ENCODE peak calls at places on chromosomes 2 and 18, in ten cellular contexts. One of them, this sample, is unnamed.

GRCh38 chr2:74499940-74500577 is 656 bp upstream of the LBX2 start:
- DNase-seq in neural progenitor cell: no peak
- DNase-seq in stimulated activated CD4-positive, alpha-beta T cell treated with anti-CD3 and anti-CD28 coated beads, Interleukin-4, amount 100 ng/mL, for 24 hours: no peak
- DNase-seq in occipital lobe: no peak
- DNase-seq in fibroblast of lung: no peak
- DNase-seq in H1: no peak
- DNase-seq in astrocyte of the spinal cord: no peak
- DNase-seq in effector memory CD8-positive, alpha-beta T cell: no peak
- DNase-seq in activated naive CD8-positive, alpha-beta T cell treated with anti-CD3 and anti-CD28 coated beads, Interleukin-2, amount 50 U/mL, for 24 hours: no peak
- DNase-seq in A549: no peak
- DNase-seq in this sample: no peak

GRCh38 chr2:120013569-120014223 is 819 bp downstream of the EPB41L5 start:
- DNase-seq in A549: no peak
- DNase-seq in H1: no peak
- DNase-seq in occipital lobe: no peak
- DNase-seq in activated naive CD8-positive, alpha-beta T cell treated with anti-CD3 and anti-CD28 coated beads, Interleukin-2, amount 50 U/mL, for 24 hours: peak
- DNase-seq in astrocyte of the spinal cord: no peak
- DNase-seq in neural progenitor cell: no peak
- DNase-seq in effector memory CD8-positive, alpha-beta T cell: no peak
- DNase-seq in stimulated activated CD4-positive, alpha-beta T cell treated with anti-CD3 and anti-CD28 coated beads, Interleukin-4, amount 100 ng/mL, for 24 hours: no peak
- DNase-seq in fibroblast of lung: peak
- DNase-seq in this sample: peak

GRCh38 chr18:76265375-76266225 is 229.4 kb downstream of the ZNF516 start:
- DNase-seq in astrocyte of the spinal cord: peak
- DNase-seq in fibroblast of lung: no peak
- DNase-seq in A549: no peak
- DNase-seq in H1: no peak
- DNase-seq in stimulated activated CD4-positive, alpha-beta T cell treated with anti-CD3 and anti-CD28 coated beads, Interleukin-4, amount 100 ng/mL, for 24 hours: no peak
- DNase-seq in neural progenitor cell: no peak
- DNase-seq in effector memory CD8-positive, alpha-beta T cell: no peak
- DNase-seq in activated naive CD8-positive, alpha-beta T cell treated with anti-CD3 and anti-CD28 coated beads, Interleukin-2, amount 50 U/mL, for 24 hours: no peak
- DNase-seq in occipital lobe: no peak
- DNase-seq in this sample: no peak

GRCh38 chr2:25165992-25166618 is 2.3 kb downstream of the POMC start:
- DNase-seq in activated naive CD8-positive, alpha-beta T cell treated with anti-CD3 and anti-CD28 coated beads, Interleukin-2, amount 50 U/mL, for 24 hours: peak
- DNase-seq in occipital lobe: no peak
- DNase-seq in stimulated activated CD4-positive, alpha-beta T cell treated with anti-CD3 and anti-CD28 coated beads, Interleukin-4, amount 100 ng/mL, for 24 hours: peak
- DNase-seq in effector memory CD8-positive, alpha-beta T cell: peak
- DNase-seq in fibroblast of lung: peak
- DNase-seq in neural progenitor cell: peak
- DNase-seq in H1: no peak
- DNase-seq in astrocyte of the spinal cord: no peak
- DNase-seq in A549: peak
- DNase-seq in this sample: peak

GRCh38 chr2:13537771-13538349 is 821.1 kb downstream of the TRIB2 start:
- DNase-seq in neural progenitor cell: no peak
- DNase-seq in fibroblast of lung: no peak
- DNase-seq in H1: no peak
- DNase-seq in activated naive CD8-positive, alpha-beta T cell treated with anti-CD3 and anti-CD28 coated beads, Interleukin-2, amount 50 U/mL, for 24 hours: no peak
- DNase-seq in occipital lobe: no peak
- DNase-seq in stimulated activated CD4-positive, alpha-beta T cell treated with anti-CD3 and anti-CD28 coated beads, Interleukin-4, amount 100 ng/mL, for 24 hours: no peak
- DNase-seq in A549: no peak
- DNase-seq in effector memory CD8-positive, alpha-beta T cell: no peak
- DNase-seq in astrocyte of the spinal cord: no peak
- DNase-seq in this sample: no peak

GRCh38 chr18:32366586-32367538 is 103.8 kb downstream of the GAREM1 start:
- DNase-seq in A549: no peak
- DNase-seq in neural progenitor cell: no peak
- DNase-seq in stimulated activated CD4-positive, alpha-beta T cell treated with anti-CD3 and anti-CD28 coated beads, Interleukin-4, amount 100 ng/mL, for 24 hours: no peak
- DNase-seq in effector memory CD8-positive, alpha-beta T cell: no peak
- DNase-seq in activated naive CD8-positive, alpha-beta T cell treated with anti-CD3 and anti-CD28 coated beads, Interleukin-2, amount 50 U/mL, for 24 hours: no peak
- DNase-seq in occipital lobe: no peak
- DNase-seq in astrocyte of the spinal cord: no peak
- DNase-seq in fibroblast of lung: peak
- DNase-seq in H1: no peak
- DNase-seq in this sample: no peak

GRCh38 chr2:169461143-169461542 is 18.2 kb upstream of the BBS5 start:
- DNase-seq in fibroblast of lung: no peak
- DNase-seq in stimulated activated CD4-positive, alpha-beta T cell treated with anti-CD3 and anti-CD28 coated beads, Interleukin-4, amount 100 ng/mL, for 24 hours: no peak
- DNase-seq in activated naive CD8-positive, alpha-beta T cell treated with anti-CD3 and anti-CD28 coated beads, Interleukin-2, amount 50 U/mL, for 24 hours: no peak
- DNase-seq in astrocyte of the spinal cord: no peak
- DNase-seq in A549: no peak
- DNase-seq in occipital lobe: no peak
- DNase-seq in H1: no peak
- DNase-seq in neural progenitor cell: no peak
- DNase-seq in effector memory CD8-positive, alpha-beta T cell: no peak
- DNase-seq in this sample: no peak

GRCh38 chr2:191217580-191217979 is 27.6 kb upstream of the MYO1B start:
- DNase-seq in H1: no peak
- DNase-seq in activated naive CD8-positive, alpha-beta T cell treated with anti-CD3 and anti-CD28 coated beads, Interleukin-2, amount 50 U/mL, for 24 hours: no peak
- DNase-seq in effector memory CD8-positive, alpha-beta T cell: no peak
- DNase-seq in astrocyte of the spinal cord: peak
- DNase-seq in stimulated activated CD4-positive, alpha-beta T cell treated with anti-CD3 and anti-CD28 coated beads, Interleukin-4, amount 100 ng/mL, for 24 hours: no peak
- DNase-seq in A549: peak
- DNase-seq in fibroblast of lung: peak
- DNase-seq in neural progenitor cell: no peak
- DNase-seq in occipital lobe: no peak
- DNase-seq in this sample: peak